ENCODE peak calls at places on chromosomes 6 and 20, in six cellular contexts. D is left ventricle myocardium superior; C is activated naive CD4-positive, alpha-beta T cell treated with anti-CD3 and anti-CD28 coated beads, Interleukin-2, amount 50 U/mL, for 72 hours; V is activated CD8-positive, alpha-beta T cell treated with anti-CD3 and anti-CD28 coated beads for 36 hours; Q is HepG2; K is left lung. E is an unnamed sample.

GRCh38 chr6:19804362-19805145 is 32.6 kb upstream of the ID4 start:
- ATAC-seq in V (peak), D (peak), C (peak), Q (peak), K (peak), E (peak)

GRCh38 chr6:1636971-1637871 is 27.5 kb downstream of the FOXC1 start:
- ATAC-seq in C (no peak), V (no peak), Q (peak), K (peak), D (peak), E (no peak)

GRCh38 chr6:170269151-170269872 is 21.6 kb downstream of the DLL1 start:
- ATAC-seq in Q (peak), C (no peak), K (no peak), D (no peak), V (no peak), E (no peak)

GRCh38 chr6:150087336-150087735 is 18.4 kb upstream of the ULBP3 start:
- ATAC-seq in V (no peak), Q (no peak), K (peak), C (no peak), D (no peak), E (no peak)

GRCh38 chr6:113493991-113494390 is 363.2 kb upstream of the MARCKS start:
- ATAC-seq in D (no peak), C (no peak), V (no peak), Q (no peak), K (no peak), E (no peak)

GRCh38 chr20:60201198-60201597 is 243.0 kb downstream of the CDH26 start:
- ATAC-seq in Q (no peak), K (no peak), V (no peak), D (peak), C (no peak), E (no peak)

GRCh38 chr20:56718816-56719215 is 89.7 kb downstream of the TFAP2C start:
- ATAC-seq in D (no peak), C (no peak), K (no peak), Q (no peak), V (no peak), E (no peak)

GRCh38 chr20:37992802-37993538 is 40.3 kb downstream of the TTI1 start:
- ATAC-seq in Q (peak), K (peak), D (peak), C (no peak), V (no peak), E (no peak)

GRCh38 chr6:158717341-158718328 is 67.8 kb downstream of the SYTL3 start:
- ATAC-seq in K (no peak), Q (peak), D (no peak), C (no peak), V (peak), E (no peak)

GRCh38 chr6:43823879-43824740 is 54.1 kb downstream of the VEGFA start:
- ATAC-seq in C (no peak), D (peak), Q (peak), K (peak), V (no peak), E (no peak)

GRCh38 chr20:23302386-23302785 is 48.2 kb upstream of the NXT1 start:
- ATAC-seq in C (no peak), V (no peak), Q (no peak), K (no peak), D (no peak), E (no peak)